ENCODE peak calls at places on chromosomes 11 and 22, in five cellular contexts. I is GM20000; O is EL; D is activated CD4-positive, alpha-beta T cell treated with anti-CD3 and anti-CD28 coated beads, Interleukin-2, amount 10 ng/mL, durations not matched to agents 7 days and 5 days; N is NAMALWA. U is an unnamed sample.

GRCh38 chr11:121329786-121330395 is 37.3 kb downstream of the SC5D start:
- DNase-seq in O (no peak), D (no peak), I (no peak), N (no peak), U (no peak)

GRCh38 chr11:1782831-1783724 is 19.4 kb upstream of the CTSD start:
- DNase-seq in D (no peak), O (peak), I (no peak), N (no peak), U (no peak)

GRCh38 chr11:71164186-71164585 is 88.2 kb downstream of the SHANK2 start:
- DNase-seq in N (no peak), O (no peak), D (no peak), I (no peak), U (no peak)

GRCh38 chr22:25554321-25555088 is 10.0 kb upstream of the GRK3 start:
- DNase-seq in D (no peak), N (no peak), I (no peak), O (no peak), U (no peak)

GRCh38 chr22:19760652-19761002 is at the start of gene TBX1:
- DNase-seq in I (peak), D (no peak), N (no peak), O (no peak), U (no peak)

GRCh38 chr22:37054078-37054440 is 2.5 kb downstream of the KCTD17 start:
- DNase-seq in N (peak), D (no peak), O (no peak), I (no peak), U (no peak)

GRCh38 chr11:976431-977160 is 50.9 kb downstream of the AP2A2 start:
- DNase-seq in D (peak), N (no peak), I (no peak), O (no peak), U (no peak)

GRCh38 chr22:50695421-50696250 is 23.0 kb downstream of the SHANK3 start:
- DNase-seq in I (no peak), N (no peak), D (no peak), O (no peak), U (no peak)

GRCh38 chr22:40958329-40958728 is 7.2 kb downstream of the RBX1 start:
- DNase-seq in I (no peak), D (no peak), O (no peak), N (no peak), U (no peak)

GRCh38 chr22:19853879-19854777 is 546 bp downstream of the GNB1L start:
- DNase-seq in O (no peak), D (peak), I (no peak), N (peak), U (peak)

GRCh38 chr11:96038046-96038445 is 114.1 kb upstream of the MTMR2 start:
- DNase-seq in I (no peak), O (no peak), D (no peak), N (no peak), U (no peak)

GRCh38 chr22:50143096-50143495 is 27.4 kb upstream of the PANX2 start:
- DNase-seq in I (no peak), O (no peak), N (no peak), D (no peak), U (no peak)

GRCh38 chr22:26977741-26978140 is 320.4 kb downstream of the MIAT start:
- DNase-seq in N (no peak), O (no peak), I (no peak), D (no peak), U (peak)

GRCh38 chr11:112238041-112238440 is 11.8 kb downstream of the PTS start:
- DNase-seq in D (no peak), N (no peak), O (no peak), I (no peak), U (no peak)

GRCh38 chr11:112162761-112163669 is 879 bp downstream of the IL18 start:
- DNase-seq in D (no peak), O (peak), N (no peak), I (no peak), U (no peak)

GRCh38 chr22:33577862-33578411 is 342.3 kb downstream of the LARGE1 start:
- DNase-seq in D (no peak), O (no peak), N (peak), I (no peak), U (peak)

GRCh38 chr22:50293441-50294318 is 13.8 kb downstream of the PLXNB2 start:
- DNase-seq in O (peak), N (peak), I (no peak), D (no peak), U (peak)

GRCh38 chr11:1220941-1221721 is 1.7 kb upstream of the MUC5B start:
- DNase-seq in O (no peak), I (no peak), D (no peak), N (no peak), U (no peak)

GRCh38 chr22:33722817-33723216 is 197.5 kb downstream of the LARGE1 start:
- DNase-seq in D (no peak), I (no peak), N (no peak), O (no peak), U (no peak)

GRCh38 chr22:39149915-39150847 is 2.3 kb downstream of the CBX7 start:
- DNase-seq in D (no peak), N (no peak), I (no peak), O (no peak), U (no peak)

GRCh38 chr11:86515297-86516094 is 140.8 kb downstream of the CCDC81 start:
- DNase-seq in O (peak), D (no peak), I (no peak), N (no peak), U (no peak)

GRCh38 chr11:108654994-108655631 is 9.8 kb upstream of the DDX10 start:
- DNase-seq in O (peak), N (peak), D (peak), I (peak), U (peak)

GRCh38 chr11:119470316-119471266 is 47.6 kb upstream of the THY1 start:
- DNase-seq in D (no peak), O (peak), I (no peak), N (no peak), U (peak)

GRCh38 chr11:3022300-3022967 is 30.3 kb upstream of the NAP1L4 start:
- DNase-seq in N (peak), I (peak), O (peak), D (peak), U (no peak)

GRCh38 chr22:41661713-41662112 is 27.0 kb downstream of the SNU13 start:
- DNase-seq in O (no peak), I (no peak), D (no peak), N (no peak), U (no peak)

GRCh38 chr11:114395776-114396175 is 4.5 kb downstream of the C11orf71 start:
- DNase-seq in I (no peak), N (peak), D (no peak), O (no peak), U (no peak)

GRCh38 chr22:21694394-21694793 is 28.6 kb downstream of the PPIL2 start:
- DNase-seq in O (no peak), N (no peak), I (no peak), D (no peak), U (no peak)

GRCh38 chr11:19447150-19447566 is 206.4 kb upstream of the E2F8 start:
- DNase-seq in D (no peak), N (no peak), I (no peak), O (peak), U (no peak)

GRCh38 chr11:68690671-68691401 is 6.5 kb downstream of the GAL start:
- DNase-seq in N (peak), O (no peak), D (peak), I (no peak), U (no peak)

GRCh38 chr11:121298770-121299169 is 6.2 kb downstream of the SC5D start:
- DNase-seq in I (no peak), O (no peak), D (no peak), N (no peak), U (no peak)

GRCh38 chr22:17368727-17369552 is at the start of gene CECR2:
- DNase-seq in N (peak), O (no peak), I (peak), D (no peak), U (no peak)

GRCh38 chr11:27216268-27217149 is 146.5 kb downstream of the CCDC34 start:
- DNase-seq in N (no peak), O (peak), I (no peak), D (no peak), U (no peak)